ENCODE peak calls at places on chromosomes 5 and 9, in seven cellular contexts. One of them, this sample, is unnamed.

GRCh38 chr5:7852542-7852941 is 1.6 kb upstream of the CFAP90 start:
- DNase-seq in GM23248: peak
- DNase-seq in HEK293T: no peak
- DNase-seq in cardiac muscle cell: peak
- DNase-seq in fibroblast of lung: peak
- DNase-seq in lung microvascular endothelial cell: no peak
- DNase-seq in uterus: no peak
- DNase-seq in this sample: peak

GRCh38 chr5:163504091-163504931 is 1.1 kb upstream of the MAT2B start:
- DNase-seq in GM23248: peak
- DNase-seq in cardiac muscle cell: peak
- DNase-seq in lung microvascular endothelial cell: peak
- DNase-seq in HEK293T: peak
- DNase-seq in uterus: peak
- DNase-seq in fibroblast of lung: peak
- DNase-seq in this sample: peak

GRCh38 chr9:134689320-134690181 is 47.9 kb downstream of the COL5A1 start:
- DNase-seq in fibroblast of lung: peak
- DNase-seq in GM23248: peak
- DNase-seq in lung microvascular endothelial cell: peak
- DNase-seq in uterus: peak
- DNase-seq in cardiac muscle cell: peak
- DNase-seq in HEK293T: peak
- DNase-seq in this sample: peak

GRCh38 chr5:138635268-138635667 is 60.1 kb upstream of the HSPA9 start:
- DNase-seq in fibroblast of lung: peak
- DNase-seq in cardiac muscle cell: peak
- DNase-seq in HEK293T: no peak
- DNase-seq in uterus: peak
- DNase-seq in GM23248: peak
- DNase-seq in lung microvascular endothelial cell: no peak
- DNase-seq in this sample: peak

GRCh38 chr5:6264394-6264793 is 114.0 kb downstream of the MED10 start:
- DNase-seq in fibroblast of lung: no peak
- DNase-seq in lung microvascular endothelial cell: no peak
- DNase-seq in uterus: no peak
- DNase-seq in GM23248: no peak
- DNase-seq in HEK293T: no peak
- DNase-seq in cardiac muscle cell: no peak
- DNase-seq in this sample: no peak

GRCh38 chr9:21404146-21404545 is 4.8 kb upstream of the IFNA8 start:
- DNase-seq in GM23248: peak
- DNase-seq in HEK293T: no peak
- DNase-seq in fibroblast of lung: no peak
- DNase-seq in cardiac muscle cell: no peak
- DNase-seq in uterus: no peak
- DNase-seq in lung microvascular endothelial cell: no peak
- DNase-seq in this sample: no peak

GRCh38 chr9:36174731-36175130 is 5.5 kb downstream of the CCIN start:
- DNase-seq in uterus: no peak
- DNase-seq in HEK293T: no peak
- DNase-seq in cardiac muscle cell: no peak
- DNase-seq in GM23248: no peak
- DNase-seq in lung microvascular endothelial cell: no peak
- DNase-seq in fibroblast of lung: no peak
- DNase-seq in this sample: no peak

GRCh38 chr5:38532165-38532669 is 24.2 kb downstream of the LIFR start:
- DNase-seq in GM23248: no peak
- DNase-seq in fibroblast of lung: no peak
- DNase-seq in uterus: no peak
- DNase-seq in HEK293T: no peak
- DNase-seq in cardiac muscle cell: no peak
- DNase-seq in lung microvascular endothelial cell: no peak
- DNase-seq in this sample: no peak

GRCh38 chr5:180391276-180391675 is 38.1 kb upstream of the GFPT2 start:
- DNase-seq in lung microvascular endothelial cell: no peak
- DNase-seq in HEK293T: no peak
- DNase-seq in uterus: no peak
- DNase-seq in fibroblast of lung: no peak
- DNase-seq in cardiac muscle cell: no peak
- DNase-seq in GM23248: no peak
- DNase-seq in this sample: no peak

GRCh38 chr9:2634158-2634557 is 12.6 kb downstream of the VLDLR start:
- DNase-seq in GM23248: no peak
- DNase-seq in cardiac muscle cell: no peak
- DNase-seq in fibroblast of lung: no peak
- DNase-seq in lung microvascular endothelial cell: peak
- DNase-seq in uterus: no peak
- DNase-seq in HEK293T: no peak
- DNase-seq in this sample: no peak

GRCh38 chr5:153827407-153827806 is 211.3 kb downstream of the FAM114A2 start:
- DNase-seq in lung microvascular endothelial cell: no peak
- DNase-seq in GM23248: peak
- DNase-seq in fibroblast of lung: no peak
- DNase-seq in HEK293T: no peak
- DNase-seq in cardiac muscle cell: no peak
- DNase-seq in uterus: no peak
- DNase-seq in this sample: peak

GRCh38 chr5:128632264-128632663 is 94.2 kb upstream of the FBN2 start:
- DNase-seq in fibroblast of lung: no peak
- DNase-seq in GM23248: no peak
- DNase-seq in cardiac muscle cell: peak
- DNase-seq in lung microvascular endothelial cell: peak
- DNase-seq in uterus: no peak
- DNase-seq in HEK293T: no peak
- DNase-seq in this sample: no peak

GRCh38 chr9:120877276-120878034 is 467 bp upstream of the PHF19 start:
- DNase-seq in uterus: peak
- DNase-seq in fibroblast of lung: peak
- DNase-seq in HEK293T: peak
- DNase-seq in lung microvascular endothelial cell: peak
- DNase-seq in GM23248: peak
- DNase-seq in cardiac muscle cell: peak
- DNase-seq in this sample: peak

GRCh38 chr5:138975098-138975847 is 100.1 kb upstream of the LRRTM2 start:
- DNase-seq in HEK293T: no peak
- DNase-seq in uterus: peak
- DNase-seq in lung microvascular endothelial cell: peak
- DNase-seq in cardiac muscle cell: peak
- DNase-seq in GM23248: peak
- DNase-seq in fibroblast of lung: peak
- DNase-seq in this sample: peak

GRCh38 chr5:154603978-154604679 is 126.1 kb upstream of the HAND1 start:
- DNase-seq in lung microvascular endothelial cell: no peak
- DNase-seq in cardiac muscle cell: peak
- DNase-seq in uterus: no peak
- DNase-seq in HEK293T: no peak
- DNase-seq in GM23248: peak
- DNase-seq in fibroblast of lung: peak
- DNase-seq in this sample: peak

GRCh38 chr5:150486402-150487198 is 21.3 kb upstream of the NDST1 start:
- DNase-seq in uterus: peak
- DNase-seq in lung microvascular endothelial cell: peak
- DNase-seq in fibroblast of lung: peak
- DNase-seq in GM23248: peak
- DNase-seq in cardiac muscle cell: peak
- DNase-seq in HEK293T: peak
- DNase-seq in this sample: peak

GRCh38 chr5:133340822-133341221 is 271.5 kb downstream of the FSTL4 start:
- DNase-seq in HEK293T: no peak
- DNase-seq in GM23248: no peak
- DNase-seq in fibroblast of lung: no peak
- DNase-seq in lung microvascular endothelial cell: no peak
- DNase-seq in uterus: no peak
- DNase-seq in cardiac muscle cell: no peak
- DNase-seq in this sample: no peak

This sample was measured in adipocyte.